ENCODE peak calls at places on chromosomes 2 and 18, in five cellular contexts. H is transverse colon, Z is substantia nigra, O is T-cell, R is Ammon's horn. K is an unnamed sample.

GRCh38 chr2:23618696-23619530 is 233.9 kb downstream of the KLHL29 start:
- DNase-seq in H (no peak), Z (no peak), O (no peak), R (no peak), K (no peak)

GRCh38 chr2:240229005-240229404 is 88.5 kb upstream of the OTOS start:
- DNase-seq in H (no peak), Z (no peak), O (no peak), R (no peak), K (no peak)

GRCh38 chr18:28032177-28032576 is 144.8 kb downstream of the CDH2 start:
- DNase-seq in H (no peak), Z (no peak), O (no peak), R (no peak), K (no peak)

GRCh38 chr2:96767135-96767871 is 6.6 kb downstream of the CNNM4 start:
- DNase-seq in H (peak; percentile 64), Z (no peak), O (no peak), R (no peak), K (no peak)

GRCh38 chr2:230323385-230324106 is 3.4 kb upstream of the SP140L start:
- DNase-seq in H (no peak), Z (no peak), O (no peak), R (no peak), K (no peak)

GRCh38 chr2:204177977-204178522 is 241.5 kb downstream of the ICOS start:
- DNase-seq in H (peak; percentile 57), Z (no peak), O (peak; percentile 69), R (no peak), K (no peak)

GRCh38 chr2:54514819-54515569 is 58.9 kb downstream of the SPTBN1 start:
- DNase-seq in H (no peak), Z (no peak), O (no peak), R (no peak), K (no peak)

GRCh38 chr2:71905205-71905604 is 242.5 kb downstream of the CYP26B1 start:
- DNase-seq in H (no peak), Z (no peak), O (no peak), R (no peak), K (no peak)

GRCh38 chr2:208783184-208783583 is 376.6 kb downstream of the PTH2R start:
- DNase-seq in H (peak; percentile 8), Z (no peak), O (no peak), R (no peak), K (no peak)

GRCh38 chr2:75102011-75102410 is 97.3 kb downstream of the TACR1 start:
- DNase-seq in H (no peak), Z (no peak), O (no peak), R (no peak), K (no peak)

GRCh38 chr2:98869868-98870267 is 66.2 kb downstream of the CRACDL start:
- DNase-seq in H (peak; percentile 78), Z (no peak), O (no peak), R (no peak), K (no peak)

GRCh38 chr18:8706981-8707940 is 1.9 kb downstream of the MTCL1 start:
- DNase-seq in H (no peak), Z (no peak), O (no peak), R (peak; percentile 43), K (peak; percentile 88)

GRCh38 chr18:74652392-74652988 is 54.8 kb downstream of the ZNF407 start:
- DNase-seq in H (no peak), Z (no peak), O (no peak), R (peak; percentile 45), K (no peak)

GRCh38 chr2:143426296-143426695 is 297.1 kb downstream of the ARHGAP15 start:
- DNase-seq in H (no peak), Z (no peak), O (no peak), R (no peak), K (no peak)

GRCh38 chr2:240136671-240137292 is 677 bp upstream of the COPS9 start:
- DNase-seq in H (peak; percentile 25), Z (no peak), O (no peak), R (no peak), K (no peak)

GRCh38 chr2:237306083-237306786 is 107.7 kb downstream of the COL6A3 start:
- DNase-seq in H (no peak), Z (no peak), O (no peak), R (no peak), K (no peak)

GRCh38 chr2:156437272-156437671 is 1.1 kb downstream of the GPD2 start:
- DNase-seq in H (peak; percentile 30), Z (peak; percentile 16), O (no peak), R (peak; percentile 67), K (peak; percentile 8)

GRCh38 chr2:69645026-69645425 is 1.5 kb upstream of the AAK1 start:
- DNase-seq in H (no peak), Z (no peak), O (peak; percentile 33), R (no peak), K (no peak)

GRCh38 chr18:3511980-3512379 is 62.0 kb downstream of the TGIF1 start:
- DNase-seq in H (no peak), Z (no peak), O (no peak), R (no peak), K (no peak)

GRCh38 chr2:202238234-202239197 is at the start of gene SUMO1:
- DNase-seq in H (peak; percentile 92), Z (peak; percentile 83), O (peak; percentile 92), R (peak; percentile 97), K (peak; percentile 98)

GRCh38 chr2:61978522-61978921 is 73.0 kb downstream of the COMMD1 start:
- DNase-seq in H (peak; percentile 37), Z (no peak), O (no peak), R (peak; percentile 80), K (no peak)

GRCh38 chr18:49340446-49340845 is 120.0 kb downstream of the DYM start:
- DNase-seq in H (no peak), Z (no peak), O (no peak), R (no peak), K (no peak)

GRCh38 chr18:54843302-54843701 is 15.0 kb downstream of the RAB27B start:
- DNase-seq in H (no peak), Z (no peak), O (no peak), R (no peak), K (no peak)

GRCh38 chr2:137929504-137929886 is 34.8 kb upstream of the HNMT start:
- DNase-seq in H (no peak), Z (no peak), O (no peak), R (no peak), K (no peak)

GRCh38 chr2:30280596-30281434 is 49.5 kb downstream of the LBH start:
- DNase-seq in H (no peak), Z (no peak), O (no peak), R (no peak), K (no peak)

GRCh38 chr2:11288431-11288830 is 56.0 kb downstream of the ROCK2 start:
- DNase-seq in H (no peak), Z (no peak), O (no peak), R (no peak), K (no peak)

GRCh38 chr2:32627441-32627900 is 379 bp upstream of the TTC27 start:
- DNase-seq in H (peak; percentile 36), Z (no peak), O (no peak), R (peak; percentile 51), K (peak; percentile 31)

GRCh38 chr2:240903191-240904060 is 2.7 kb upstream of the CROCC2 start:
- DNase-seq in H (no peak), Z (no peak), O (no peak), R (no peak), K (no peak)

GRCh38 chr2:239381709-239382134 is 19.1 kb downstream of the HDAC4 start:
- DNase-seq in H (no peak), Z (no peak), O (no peak), R (peak; percentile 62), K (no peak)

GRCh38 chr18:55264108-55264507 is 304.8 kb upstream of the CCDC68 start:
- DNase-seq in H (no peak), Z (no peak), O (no peak), R (no peak), K (no peak)

GRCh38 chr2:215364157-215365155 is 52.6 kb downstream of the ATIC start:
- DNase-seq in H (no peak), Z (no peak), O (no peak), R (peak; percentile 14), K (no peak)

GRCh38 chr2:66555511-66556324 is 120.8 kb downstream of the MEIS1 start:
- DNase-seq in H (no peak), Z (no peak), O (no peak), R (peak; percentile 38), K (no peak)

GRCh38 chr2:220593526-220593925 is 966.1 kb downstream of the SLC4A3 start:
- DNase-seq in H (no peak), Z (no peak), O (no peak), R (no peak), K (no peak)

GRCh38 chr2:199833525-199833924 is 17.5 kb downstream of the FTCDNL1 start:
- DNase-seq in H (no peak), Z (peak; percentile 39), O (no peak), R (peak; percentile 85), K (no peak)

K was measured in posterior cingulate gyrus.